ENCODE peak calls at places on chromosomes 1 and 21, in seven cellular contexts. E, A, N, I, D, U and O are unnamed samples. For H3K4me1 and H3K9me3, the result is how much of the 10 kb centered on the place peaks cover.

GRCh38 chr1:2106681-2107405 is 56.6 kb downstream of the PRKCZ start:
- DNase-seq in A (no peak), U (no peak), D (no peak), E (no peak), I (no peak), N (peak), O (no peak)

GRCh38 chr1:172761581-172762025 is 102.7 kb downstream of the FASLG start:
- DNase-seq in U (no peak), D (no peak), N (no peak), I (no peak), E (no peak), A (no peak), O (no peak)

GRCh38 chr1:68178821-68179490 is 53.4 kb downstream of the WLS start:
- DNase-seq in A (no peak), D (no peak), U (peak), I (no peak), N (no peak), E (no peak), O (no peak)

GRCh38 chr1:210764536-210764935 is 369.4 kb downstream of the KCNH1 start:
- DNase-seq in E (no peak), N (no peak), I (no peak), D (no peak), U (no peak), A (no peak), O (no peak)

GRCh38 chr1:209755926-209756607 is at the start of gene TRAF3IP3:
- DNase-seq in U (no peak), I (peak), E (no peak), D (no peak), A (peak), N (peak), O (peak)

GRCh38 chr1:46535063-46535462 is 16.4 kb downstream of the KNCN start:
- DNase-seq in E (peak), A (peak), D (no peak), N (no peak), I (peak), U (peak), O (no peak)

GRCh38 chr1:32289256-32289655 is 2.6 kb upstream of the HDAC1 start:
- DNase-seq in I (no peak), E (no peak), N (no peak), D (no peak), A (no peak), U (no peak), O (no peak)

GRCh38 chr1:214623430-214623829 is 20.4 kb downstream of the CENPF start:
- DNase-seq in D (no peak), I (no peak), E (no peak), U (no peak), N (no peak), A (no peak), O (no peak)

GRCh38 chr1:58460469-58460868 is 86.1 kb downstream of the OMA1 start:
- DNase-seq in I (no peak), A (no peak), N (no peak), E (no peak), D (peak), U (peak), O (no peak)

GRCh38 chr1:57252597-57253306 is 171.1 kb downstream of the DAB1 start:
- DNase-seq in N (no peak), E (no peak), I (no peak), A (no peak), D (peak), U (no peak), O (no peak)

GRCh38 chr21:41966872-41967621 is 13.2 kb upstream of the C2CD2 start:
- DNase-seq in U (no peak), I (no peak), N (no peak), D (no peak), E (peak), A (peak), O (peak)

GRCh38 chr1:206117151-206117948 is at the start of gene AVPR1B:
- DNase-seq in A (peak), U (peak), D (peak), N (no peak), I (peak), E (peak), O (no peak)

GRCh38 chr1:37862330-37862729 is 2.9 kb upstream of the MTF1 start:
- DNase-seq in N (no peak), D (no peak), E (no peak), A (no peak), I (no peak), U (no peak), O (no peak)

GRCh38 chr21:25240974-25241373 is 366.3 kb downstream of the MRPL39 start:
- DNase-seq in U (no peak), E (no peak), N (no peak), I (no peak), D (no peak), A (no peak), O (no peak)

GRCh38 chr1:5888606-5889211 is 103.5 kb downstream of the NPHP4 start:
- DNase-seq in N (peak), A (no peak), I (no peak), D (peak), E (no peak), U (no peak), O (no peak)

GRCh38 chr1:8987881-8988617 is 38.2 kb downstream of the SLC2A7 start:
- DNase-seq in I (peak), D (peak), N (peak), E (peak), A (peak), U (peak), O (peak)

GRCh38 chr1:180594723-180595122 is 36.0 kb downstream of the OVAAL start:
- DNase-seq in N (no peak), I (no peak), E (no peak), D (peak), A (no peak), U (no peak), O (no peak)

GRCh38 chr1:74455390-74455789 is 57.0 kb downstream of the LRRC53 start:
- DNase-seq in N (no peak), D (no peak), U (no peak), I (no peak), A (no peak), E (no peak), O (no peak)
- H3K4me1 ChIP-seq in N (under half), D (under half), U (under half), I (under half), A (under half), E (under half), O (under half)

GRCh38 chr1:178727014-178727895 is 2.2 kb downstream of the RALGPS2 start:
- DNase-seq in E (no peak), U (peak), D (peak), I (peak), N (no peak), A (peak), O (no peak)
- H3K4me3 ChIP-seq in E (no peak), U (peak), D (peak), I (no peak), N (peak), A (peak), O (no peak)

GRCh38 chr1:106584663-106585062 is 471.8 kb upstream of the PRMT6 start:
- DNase-seq in E (no peak), N (no peak), A (no peak), D (no peak), I (no peak), U (no peak), O (no peak)

DNA sequence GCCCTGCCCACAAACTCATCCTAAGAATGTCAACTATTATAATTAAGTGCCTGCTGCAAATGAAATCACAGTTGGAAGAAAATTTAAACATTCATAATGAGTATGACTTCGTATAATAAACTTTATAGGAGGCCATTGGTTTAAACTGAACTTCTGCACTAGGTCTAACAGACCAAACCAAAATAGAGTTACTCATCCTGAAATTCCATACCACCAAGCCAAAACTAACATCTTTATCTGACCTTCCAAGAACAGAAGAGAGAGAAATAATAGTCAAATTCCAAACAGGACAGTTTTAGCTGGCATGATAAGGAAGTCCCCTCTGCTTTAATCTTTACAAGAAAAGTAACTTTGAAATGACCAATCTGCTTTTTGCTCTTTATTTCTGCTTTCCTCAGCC is 472.3 kb upstream of the PRMT6 start:
- DNase-seq in D (no peak), A (no peak), I (no peak), N (no peak), U (no peak), E (no peak), O (no peak)
- H3K9me3 ChIP-seq in D (under half), A (under half), I (under half), N (under half), U (under half), E (under half), O (under half)

DNA sequence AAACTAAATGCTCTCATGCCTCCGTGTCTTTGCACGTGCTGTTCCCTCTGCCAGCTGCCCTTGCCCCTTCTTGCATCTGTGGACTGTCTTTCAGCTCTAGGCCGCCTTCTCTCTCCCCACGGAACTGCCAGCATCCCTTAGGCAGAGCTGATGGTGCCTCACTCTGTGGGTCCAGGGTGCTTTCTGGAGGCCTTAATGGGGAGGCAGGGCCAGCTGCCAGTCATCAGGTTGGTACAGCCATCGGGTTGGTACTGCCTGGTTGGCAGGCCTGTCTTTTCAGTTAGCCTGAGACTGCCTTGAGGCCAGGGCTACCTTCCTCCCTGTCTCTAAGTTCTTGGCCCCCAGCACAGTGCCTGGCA is 61.4 kb upstream of the TARBP1 start:
- DNase-seq in I (no peak), D (no peak), A (no peak), U (no peak), E (no peak), N (no peak), O (no peak)
- H3K4me1 ChIP-seq in I (under half), D (under half), A (under half), U (under half), E (half or more), N (under half), O (under half)

DNA sequence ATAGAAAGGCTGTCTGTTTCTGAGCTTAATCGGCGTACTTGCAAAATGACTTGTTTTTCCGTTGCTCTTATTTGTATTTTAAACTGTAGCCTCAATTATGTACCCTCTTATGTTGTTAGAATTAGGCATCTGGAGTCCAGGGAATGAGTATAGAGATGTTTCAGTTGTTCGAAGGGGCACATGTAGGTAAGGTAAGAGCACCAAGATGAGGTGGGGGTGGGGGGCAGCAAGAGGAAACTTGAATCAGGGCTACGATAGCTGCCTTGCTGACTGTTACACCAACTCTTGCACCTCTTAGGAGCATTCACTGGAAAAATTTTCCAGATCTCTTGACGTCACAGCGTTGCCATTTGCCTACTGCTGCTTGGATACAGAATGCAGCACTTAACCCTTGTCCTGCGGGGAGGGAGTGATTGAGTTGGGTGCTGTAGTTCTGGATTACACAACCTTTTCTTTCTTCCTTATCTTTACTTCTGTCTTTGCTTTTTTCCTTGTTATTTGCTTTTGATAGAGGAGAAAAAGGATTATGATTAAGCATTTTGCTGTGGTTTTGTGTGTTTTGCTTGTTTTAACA is 3.2 kb downstream of the ATP1B1 start:
- DNase-seq in E (peak), N (peak), I (peak), A (peak), D (peak), U (peak), O (no peak)
- H3K4me3 ChIP-seq in E (peak), N (peak), I (no peak), A (peak), D (peak), U (no peak), O (no peak)

GRCh38 chr1:25066731-25067520 is 136.8 kb upstream of the RUNX3 start:
- DNase-seq in I (peak), A (no peak), U (no peak), N (peak), D (no peak), E (no peak), O (no peak)

GRCh38 chr1:25066253-25066652 is 136.2 kb upstream of the RUNX3 start:
- DNase-seq in U (no peak), I (no peak), D (no peak), A (no peak), N (peak), E (no peak), O (no peak)

GRCh38 chr1:25068316-25068715 is 138.2 kb upstream of the RUNX3 start:
- DNase-seq in U (no peak), D (no peak), I (no peak), A (no peak), E (no peak), N (peak), O (no peak)

GRCh38 chr1:25067852-25068251 is 137.8 kb upstream of the RUNX3 start:
- DNase-seq in E (no peak), D (no peak), A (no peak), N (peak), U (no peak), I (no peak), O (no peak)

DNA sequence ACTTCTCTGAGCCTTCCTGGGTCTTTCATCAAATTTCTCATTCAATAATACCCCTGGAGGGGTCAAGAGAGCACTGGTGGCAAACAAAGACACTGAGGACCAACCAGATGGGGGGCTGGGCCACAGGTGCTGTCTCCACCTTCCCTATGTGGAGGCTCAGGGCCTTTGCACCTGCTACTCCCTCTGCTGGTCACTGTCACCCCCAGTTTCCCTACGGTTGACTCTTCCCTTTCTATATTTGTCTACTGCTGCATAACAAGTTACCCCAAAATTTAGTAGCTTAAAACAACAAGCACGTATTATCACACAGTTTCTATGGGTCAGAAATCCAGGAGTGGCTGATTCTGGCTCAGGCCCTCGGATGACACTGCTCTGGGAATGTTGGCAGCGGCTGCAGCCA is 138.8 kb upstream of the RUNX3 start:
- DNase-seq in E (no peak), I (no peak), U (no peak), A (no peak), D (no peak), N (no peak), O (no peak)
- H3K9me3 ChIP-seq in E (under half), I (under half), U (under half), A (under half), D (under half), N (under half), O (under half)

DNA sequence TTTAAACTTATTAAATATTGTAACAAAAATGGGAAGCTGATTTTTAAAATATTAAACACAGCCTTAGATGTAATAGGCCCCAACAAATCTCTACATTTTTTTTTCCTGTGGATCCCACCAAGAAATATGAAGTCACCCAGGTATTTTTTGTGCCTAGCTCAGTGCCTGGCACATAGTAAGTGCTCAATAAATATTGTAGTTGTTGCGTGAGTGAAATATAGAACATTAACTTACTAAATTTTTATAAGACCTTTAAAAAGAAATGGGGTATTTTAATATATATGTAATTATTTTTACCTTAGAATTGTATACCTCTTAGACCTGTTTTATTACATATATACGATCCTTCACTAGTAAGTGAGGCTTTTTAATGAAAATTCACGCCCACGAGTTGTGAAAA is 569 bp upstream of the DNAH14 start:
- DNase-seq in E (no peak), I (no peak), A (no peak), U (no peak), N (no peak), D (no peak), O (no peak)
- H3K4me1 ChIP-seq in E (under half), I (under half), A (under half), U (under half), N (under half), D (under half), O (under half)

GRCh38 chr21:34887729-34888568 is 161.2 kb downstream of the RUNX1 start:
- DNase-seq in N (peak), E (peak), D (peak), I (peak), A (peak), U (peak), O (peak)
- H3K4me3 ChIP-seq in N (peak), E (peak), D (peak), I (peak), A (peak), U (peak), O (peak)